ENCODE peak calls at places on chromosomes 5 and 9, in seven cellular contexts. Z, F, G, Q, R, S and X are unnamed samples.
A peak's percentile ranks its signal among the peaks of the same experiment; 100 is the strongest.

GRCh38 chr9:1916676-1917075 is 98.5 kb upstream of the SMARCA2 start:
- DNase-seq in R (no peak), S (no peak), Q (no peak), G (peak; percentile 60), Z (no peak), F (no peak), X (no peak)

GRCh38 chr9:72612449-72612848 is 91.0 kb downstream of the TMC1 start:
- DNase-seq in G (no peak), S (no peak), F (no peak), Q (no peak), Z (no peak), R (no peak), X (no peak)

GRCh38 chr5:123673107-123673506 is 161.1 kb downstream of the CSNK1G3 start:
- DNase-seq in Z (no peak), R (peak; percentile 29), S (no peak), G (no peak), Q (no peak), F (no peak), X (no peak)

GRCh38 chr9:91162784-91163440 is 198.8 kb downstream of the AUH start:
- DNase-seq in G (no peak), S (peak; percentile 13), Q (no peak), F (no peak), R (peak; percentile 50), Z (no peak), X (peak; percentile 36)

GRCh38 chr9:134489621-134490380 is 151.8 kb upstream of the COL5A1 start:
- DNase-seq in R (no peak), G (no peak), Z (no peak), F (no peak), Q (no peak), S (no peak), X (peak; percentile 16)

GRCh38 chr5:107812570-107813141 is 141.9 kb upstream of the EFNA5 start:
- DNase-seq in S (peak; percentile 18), F (no peak), Z (no peak), Q (no peak), G (peak; percentile 7), R (peak; percentile 71), X (peak; percentile 56)

GRCh38 chr5:106827061-106827460 is 843.7 kb downstream of the EFNA5 start:
- DNase-seq in G (peak; percentile 12), Z (no peak), F (no peak), Q (no peak), S (no peak), R (no peak), X (peak; percentile 25)

GRCh38 chr5:57598756-57599155 is 116.1 kb upstream of the ACTBL2 start:
- DNase-seq in F (no peak), Z (no peak), Q (no peak), G (peak; percentile 82), R (no peak), S (peak; percentile 57), X (no peak)

GRCh38 chr9:38082456-38083287 is 13.6 kb upstream of the SHB start:
- DNase-seq in Q (no peak), R (peak; percentile 34), S (no peak), G (no peak), F (no peak), Z (no peak), X (no peak)

GRCh38 chr9:135463140-135463539 is 16.4 kb upstream of the PPP1R26 start:
- DNase-seq in G (peak; percentile 63), R (no peak), Q (no peak), S (peak; percentile 55), F (no peak), Z (no peak), X (peak; percentile 41)

GRCh38 chr5:39775458-39776365 is 350.9 kb upstream of the DAB2 start:
- DNase-seq in R (no peak), Q (peak; percentile 60), Z (no peak), F (no peak), S (peak; percentile 78), G (peak; percentile 86), X (peak; percentile 77)

GRCh38 chr5:144189800-144190429 is 19.2 kb downstream of the KCTD16 start:
- DNase-seq in Z (peak; percentile 49), Q (no peak), S (peak; percentile 81), F (no peak), G (peak; percentile 63), R (no peak), X (peak; percentile 28)

GRCh38 chr9:99826579-99826978 is 4.9 kb downstream of the NR4A3 start:
- DNase-seq in G (no peak), Q (no peak), R (no peak), F (no peak), S (no peak), Z (no peak), X (peak; percentile 80)

GRCh38 chr5:146816775-146817387 is 61.7 kb downstream of the PPP2R2B start:
- DNase-seq in Q (no peak), R (no peak), F (no peak), G (no peak), S (no peak), Z (no peak), X (no peak)

GRCh38 chr5:143398451-143399237 is 4.8 kb downstream of the NR3C1 start:
- DNase-seq in F (no peak), R (no peak), G (peak; percentile 52), S (no peak), Z (no peak), Q (no peak), X (no peak)

GRCh38 chr5:543755-544674 is 19.8 kb upstream of the SLC9A3 start:
- DNase-seq in Q (no peak), Z (no peak), S (no peak), F (no peak), G (no peak), R (peak; percentile 56), X (peak; percentile 27)

GRCh38 chr5:42566658-42567313 is 143.5 kb downstream of the GHR start:
- DNase-seq in R (no peak), F (no peak), Q (peak; percentile 4), G (peak; percentile 27), S (no peak), Z (no peak), X (no peak)

GRCh38 chr5:14445581-14446290 is 135.9 kb upstream of the OTULINL start:
- DNase-seq in S (peak; percentile 56), Z (no peak), G (peak; percentile 73), Q (no peak), R (peak; percentile 35), F (no peak), X (no peak)

GRCh38 chr9:4614627-4615026 is 47.5 kb upstream of the PLPP6 start:
- DNase-seq in G (no peak), S (no peak), R (no peak), Q (no peak), Z (no peak), F (no peak), X (no peak)

GRCh38 chr9:124698265-124698664 is 72.8 kb downstream of the NR6A1 start:
- DNase-seq in Q (no peak), Z (no peak), S (peak; percentile 51), G (peak; percentile 59), F (no peak), R (no peak), X (peak; percentile 43)

GRCh38 chr5:150498501-150498900 is 9.4 kb upstream of the NDST1 start:
- DNase-seq in Z (no peak), G (no peak), Q (no peak), S (no peak), R (no peak), F (peak; percentile 12), X (no peak)

GRCh38 chr9:131485728-131486381 is 16.9 kb upstream of the POMT1 start:
- DNase-seq in Q (no peak), S (no peak), G (no peak), Z (no peak), F (no peak), R (no peak), X (no peak)

GRCh38 chr9:6417186-6417585 is 4.2 kb downstream of the UHRF2 start:
- DNase-seq in G (peak; percentile 30), S (no peak), F (no peak), Q (no peak), R (no peak), Z (no peak), X (no peak)

GRCh38 chr5:141040093-141040762 is 10.9 kb upstream of the PCDHB1 start:
- DNase-seq in G (peak; percentile 17), Q (no peak), Z (no peak), F (peak; percentile 61), S (no peak), R (peak; percentile 24), X (no peak)

GRCh38 chr9:134175808-134176598 is 11.6 kb upstream of the RNU6ATAC start:
- DNase-seq in R (peak; percentile 60), Q (no peak), S (no peak), Z (no peak), F (no peak), G (no peak), X (no peak)

GRCh38 chr5:6279607-6280006 is 98.7 kb downstream of the MED10 start:
- DNase-seq in Q (no peak), F (no peak), G (no peak), R (no peak), S (no peak), Z (no peak), X (no peak)

GRCh38 chr5:59829389-59829788 is 64.1 kb downstream of the PDE4D start:
- DNase-seq in R (no peak), F (no peak), S (peak; percentile 83), G (peak; percentile 70), Z (no peak), Q (peak; percentile 10), X (no peak)

GRCh38 chr5:127290019-127290945 is at the start of gene MEGF10:
- DNase-seq in S (no peak), R (peak; percentile 45), Q (no peak), G (peak; percentile 44), Z (no peak), F (peak; percentile 71), X (peak; percentile 10)

GRCh38 chr9:16092627-16093091 is 539.8 kb downstream of the CCDC171 start:
- DNase-seq in S (no peak), Z (no peak), Q (no peak), G (peak; percentile 68), R (peak; percentile 58), F (no peak), X (no peak)

GRCh38 chr9:108534741-108535140 is 321.0 kb downstream of the ACTL7B start:
- DNase-seq in Z (no peak), R (no peak), G (peak; percentile 88), Q (no peak), S (peak; percentile 82), F (no peak), X (no peak)

GRCh38 chr9:101485873-101486692 is 47.6 kb upstream of the RNF20 start:
- DNase-seq in Z (no peak), F (peak; percentile 45), R (peak; percentile 51), Q (no peak), S (no peak), G (peak; percentile 27), X (peak; percentile 21)